ENCODE peak calls at places on chromosomes 6 and 20, in six cellular contexts. One of them, this sample, is unnamed.
A peak's percentile ranks its signal among the peaks of the same experiment; 100 is the strongest.

GRCh38 chr6:36850001-36850400 is 10.8 kb upstream of the CPNE5 start:
- DNase-seq in kidney tubule cell: no peak
- DNase-seq in memory B cell: no peak
- DNase-seq in stromal cell of bone marrow: no peak
- DNase-seq in pancreas: no peak
- DNase-seq in NCI-H2171 treated with DMSO at 0.1 percent for 48 hours: no peak
- DNase-seq in this sample: no peak

GRCh38 chr20:22579119-22579427 is 5.3 kb downstream of the FOXA2 start:
- DNase-seq in kidney tubule cell: no peak
- DNase-seq in memory B cell: no peak
- DNase-seq in stromal cell of bone marrow: no peak
- DNase-seq in pancreas: peak; percentile 53
- DNase-seq in NCI-H2171 treated with DMSO at 0.1 percent for 48 hours: no peak
- DNase-seq in this sample: no peak

GRCh38 chr6:117477988-117478852 is 4.3 kb upstream of the DCBLD1 start:
- DNase-seq in kidney tubule cell: no peak
- DNase-seq in memory B cell: no peak
- DNase-seq in stromal cell of bone marrow: no peak
- DNase-seq in pancreas: no peak
- DNase-seq in NCI-H2171 treated with DMSO at 0.1 percent for 48 hours: peak; percentile 32
- DNase-seq in this sample: no peak

GRCh38 chr6:111237757-111238260 is 150.5 kb downstream of the SLC16A10 start:
- DNase-seq in kidney tubule cell: peak; percentile 48
- DNase-seq in memory B cell: no peak
- DNase-seq in stromal cell of bone marrow: no peak
- DNase-seq in pancreas: no peak
- DNase-seq in NCI-H2171 treated with DMSO at 0.1 percent for 48 hours: no peak
- DNase-seq in this sample: no peak

GRCh38 chr20:50245561-50246366 is 55.1 kb downstream of the CEBPB start:
- DNase-seq in kidney tubule cell: peak; percentile 49
- DNase-seq in memory B cell: no peak
- DNase-seq in stromal cell of bone marrow: peak; percentile 37
- DNase-seq in pancreas: peak; percentile 16
- DNase-seq in NCI-H2171 treated with DMSO at 0.1 percent for 48 hours: no peak
- DNase-seq in this sample: no peak

GRCh38 chr6:146785001-146785585 is 186.3 kb downstream of the ADGB start:
- DNase-seq in kidney tubule cell: peak; percentile 47
- DNase-seq in memory B cell: no peak
- DNase-seq in stromal cell of bone marrow: no peak
- DNase-seq in pancreas: no peak
- DNase-seq in NCI-H2171 treated with DMSO at 0.1 percent for 48 hours: peak; percentile 35
- DNase-seq in this sample: no peak

GRCh38 chr20:34896086-34896551 is 19.7 kb downstream of the ACSS2 start:
- DNase-seq in kidney tubule cell: no peak
- DNase-seq in memory B cell: no peak
- DNase-seq in stromal cell of bone marrow: no peak
- DNase-seq in pancreas: no peak
- DNase-seq in NCI-H2171 treated with DMSO at 0.1 percent for 48 hours: no peak
- DNase-seq in this sample: no peak

GRCh38 chr20:8862092-8862491 is 206.8 kb upstream of the PLCB4 start:
- DNase-seq in kidney tubule cell: no peak
- DNase-seq in memory B cell: no peak
- DNase-seq in stromal cell of bone marrow: no peak
- DNase-seq in pancreas: no peak
- DNase-seq in NCI-H2171 treated with DMSO at 0.1 percent for 48 hours: peak; percentile 58
- DNase-seq in this sample: no peak

GRCh38 chr20:1561350-1561749 is 3.8 kb upstream of the SIRPD start:
- DNase-seq in kidney tubule cell: no peak
- DNase-seq in memory B cell: no peak
- DNase-seq in stromal cell of bone marrow: no peak
- DNase-seq in pancreas: no peak
- DNase-seq in NCI-H2171 treated with DMSO at 0.1 percent for 48 hours: no peak
- DNase-seq in this sample: no peak

GRCh38 chr6:44063561-44064059 is 63.6 kb downstream of the MRPL14 start:
- DNase-seq in kidney tubule cell: no peak
- DNase-seq in memory B cell: no peak
- DNase-seq in stromal cell of bone marrow: no peak
- DNase-seq in pancreas: no peak
- DNase-seq in NCI-H2171 treated with DMSO at 0.1 percent for 48 hours: no peak
- DNase-seq in this sample: no peak

GRCh38 chr6:142675517-142675916 is 269.5 kb downstream of the HIVEP2 start:
- DNase-seq in kidney tubule cell: no peak
- DNase-seq in memory B cell: no peak
- DNase-seq in stromal cell of bone marrow: no peak
- DNase-seq in pancreas: no peak
- DNase-seq in NCI-H2171 treated with DMSO at 0.1 percent for 48 hours: no peak
- DNase-seq in this sample: no peak

GRCh38 chr6:35754452-35755321 is 17.9 kb downstream of the ARMC12 start:
- DNase-seq in kidney tubule cell: peak; percentile 41
- DNase-seq in memory B cell: no peak
- DNase-seq in stromal cell of bone marrow: no peak
- DNase-seq in pancreas: peak; percentile 60
- DNase-seq in NCI-H2171 treated with DMSO at 0.1 percent for 48 hours: peak; percentile 84
- DNase-seq in this sample: no peak

GRCh38 chr6:147141690-147142308 is 62.4 kb upstream of the STXBP5 start:
- DNase-seq in kidney tubule cell: peak; percentile 27
- DNase-seq in memory B cell: no peak
- DNase-seq in stromal cell of bone marrow: peak; percentile 38
- DNase-seq in pancreas: no peak
- DNase-seq in NCI-H2171 treated with DMSO at 0.1 percent for 48 hours: no peak
- DNase-seq in this sample: no peak

GRCh38 chr6:84448331-84448730 is 220.9 kb upstream of the CEP162 start:
- DNase-seq in kidney tubule cell: no peak
- DNase-seq in memory B cell: no peak
- DNase-seq in stromal cell of bone marrow: no peak
- DNase-seq in pancreas: no peak
- DNase-seq in NCI-H2171 treated with DMSO at 0.1 percent for 48 hours: no peak
- DNase-seq in this sample: no peak

GRCh38 chr6:104118274-104118673 is 741.4 kb downstream of the HACE1 start:
- DNase-seq in kidney tubule cell: peak; percentile 51
- DNase-seq in memory B cell: no peak
- DNase-seq in stromal cell of bone marrow: peak; percentile 36
- DNase-seq in pancreas: no peak
- DNase-seq in NCI-H2171 treated with DMSO at 0.1 percent for 48 hours: no peak
- DNase-seq in this sample: no peak

GRCh38 chr20:22348010-22348409 is 236.4 kb downstream of the FOXA2 start:
- DNase-seq in kidney tubule cell: no peak
- DNase-seq in memory B cell: no peak
- DNase-seq in stromal cell of bone marrow: no peak
- DNase-seq in pancreas: no peak
- DNase-seq in NCI-H2171 treated with DMSO at 0.1 percent for 48 hours: no peak
- DNase-seq in this sample: no peak

GRCh38 chr20:37627767-37628130 is 66.1 kb upstream of the CTNNBL1 start:
- DNase-seq in kidney tubule cell: no peak
- DNase-seq in memory B cell: no peak
- DNase-seq in stromal cell of bone marrow: no peak
- DNase-seq in pancreas: no peak
- DNase-seq in NCI-H2171 treated with DMSO at 0.1 percent for 48 hours: no peak
- DNase-seq in this sample: no peak

GRCh38 chr20:32031007-32031958 is 20.8 kb upstream of the HCK start:
- DNase-seq in kidney tubule cell: peak; percentile 90
- DNase-seq in memory B cell: peak; percentile 76
- DNase-seq in stromal cell of bone marrow: peak; percentile 57
- DNase-seq in pancreas: peak; percentile 80
- DNase-seq in NCI-H2171 treated with DMSO at 0.1 percent for 48 hours: peak; percentile 86
- DNase-seq in this sample: peak; percentile 58

GRCh38 chr6:127206531-127207065 is 60.1 kb upstream of the RNF146 start:
- DNase-seq in kidney tubule cell: no peak
- DNase-seq in memory B cell: no peak
- DNase-seq in stromal cell of bone marrow: no peak
- DNase-seq in pancreas: no peak
- DNase-seq in NCI-H2171 treated with DMSO at 0.1 percent for 48 hours: no peak
- DNase-seq in this sample: no peak

This sample was measured in naive B cell.